ENCODE peak calls at places on chromosomes 2 and 18, in ten cellular contexts. G is hepatocyte, C is body of pancreas, J is IMR-90, A is Peyer's patch, W is right lobe of liver, X is testis, U is neuronal stem cell, Q is thyroid gland, Z is DND-41. I is an unnamed sample. For H3K4me1, the result is how much of the 10 kb centered on the place peaks cover.

GRCh38 chr2:84805250-84805917 is 75.5 kb downstream of the TRABD2A start:
- DNase-seq in G (no peak), C (no peak), J (peak), A (no peak), W (no peak), X (no peak), U (no peak), Q (no peak), Z (no peak), I (no peak)

GRCh38 chr2:113705982-113706523 is 50.4 kb downstream of the SLC35F5 start:
- DNase-seq in G (no peak), C (no peak), J (no peak), A (no peak), W (no peak), X (peak), U (no peak), Q (no peak), Z (no peak), I (no peak)

GRCh38 chr2:113240150-113240914 is 38.4 kb downstream of the PAX8 start:
- DNase-seq in G (peak), C (peak), J (peak), A (peak), W (peak), X (peak), U (no peak), Q (peak), Z (no peak), I (no peak)

GRCh38 chr18:70553245-70553960 is 264.6 kb downstream of the SOCS6 start:
- DNase-seq in G (no peak), C (no peak), J (no peak), A (no peak), W (no peak), X (no peak), U (no peak), Q (no peak), Z (no peak), I (no peak)

GRCh38 chr2:123839326-123839725 is 185.8 kb upstream of the CNTNAP5 start:
- DNase-seq in G (no peak), C (no peak), J (no peak), A (no peak), W (no peak), X (no peak), U (no peak), Q (no peak), Z (no peak), I (no peak)

GRCh38 chr18:78762753-78763152 is 216.9 kb upstream of the SALL3 start:
- DNase-seq in G (no peak), C (no peak), J (no peak), A (no peak), W (no peak), X (no peak), U (no peak), Q (no peak), Z (no peak), I (no peak)

GRCh38 chr2:220783651-220784050 is 788.5 kb downstream of the EPHA4 start:
- DNase-seq in G (no peak), C (no peak), J (no peak), A (no peak), W (no peak), X (no peak), U (no peak), Q (no peak), Z (no peak), I (no peak)

GRCh38 chr2:217338306-217338916 is 478.5 kb upstream of the TNP1 start:
- DNase-seq in G (no peak), C (no peak), J (peak), A (no peak), W (no peak), X (no peak), U (no peak), Q (no peak), Z (no peak), I (no peak)

GRCh38 chr2:118386636-118387302 is 298.5 kb downstream of the INSIG2 start:
- DNase-seq in G (no peak), C (no peak), J (peak), A (no peak), W (no peak), X (no peak), U (no peak), Q (no peak), Z (no peak), I (no peak)

GRCh38 chr2:211391206-211391605 is 834.8 kb downstream of the CPS1 start:
- DNase-seq in G (no peak), C (no peak), J (no peak), A (no peak), W (no peak), X (no peak), U (peak), Q (no peak), Z (no peak), I (no peak)

GRCh38 chr2:112494839-112495238 is 12.9 kb downstream of the TTL start:
- DNase-seq in G (no peak), C (no peak), J (no peak), A (no peak), W (no peak), X (no peak), U (no peak), Q (no peak), Z (no peak), I (no peak)

GRCh38 chr18:75213610-75214009 is 3.0 kb downstream of the TSHZ1 start:
- DNase-seq in G (no peak), C (no peak), J (peak), A (no peak), W (no peak), X (no peak), U (no peak), Q (no peak), Z (no peak), I (no peak)
- H3K27ac ChIP-seq in G (peak), C (peak), J (no peak), A (no peak), W (peak), X (peak), U (no peak), Q (peak), Z (no peak), I (no peak)

GRCh38 chr2:237982039-237982725 is 15.4 kb downstream of the UBE2F start:
- DNase-seq in G (no peak), C (no peak), J (no peak), A (no peak), W (no peak), X (no peak), U (no peak), Q (peak), Z (no peak), I (no peak)
- H3K4me1 ChIP-seq in G (under half), C (under half), J (under half), A (under half), W (under half), X (under half), U (under half), Q (under half), Z (under half), I (under half)

GRCh38 chr2:36270758-36271157 is 84.8 kb upstream of the CRIM1 start:
- DNase-seq in G (no peak), C (no peak), J (no peak), A (no peak), W (no peak), X (no peak), U (peak), Q (no peak), Z (no peak), I (no peak)
- H3K27ac ChIP-seq in G (no peak), C (no peak), J (no peak), A (no peak), W (no peak), X (no peak), U (no peak), Q (no peak), Z (no peak), I (no peak)

DNA sequence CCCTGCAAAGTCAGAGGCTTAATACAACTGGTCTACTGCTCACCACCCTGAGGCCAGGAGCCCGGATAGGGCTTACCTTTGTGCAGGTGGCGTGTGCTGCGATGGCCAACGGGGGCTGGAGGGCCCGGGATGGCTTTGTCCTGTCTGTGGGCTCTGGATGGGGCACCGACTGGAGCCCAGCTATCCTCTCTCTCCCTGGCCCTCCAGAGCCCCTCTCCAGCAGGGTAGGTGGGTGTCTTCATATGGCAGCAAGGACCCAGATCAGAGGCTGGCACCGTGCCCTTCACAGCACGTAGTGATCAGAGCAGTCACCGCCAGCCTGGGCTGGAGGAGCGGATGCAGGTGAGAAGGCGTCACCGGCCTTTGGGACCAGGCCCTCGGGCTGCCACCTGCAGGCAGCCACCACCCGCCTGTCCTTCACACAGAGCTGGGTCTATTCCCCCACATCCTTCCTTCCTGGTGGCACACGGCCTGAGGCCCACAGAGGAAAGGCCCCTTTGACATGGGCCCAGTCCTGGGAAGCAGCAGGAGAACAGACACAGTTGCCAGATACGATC is 232.1 kb downstream of the EIPR1 start:
- DNase-seq in G (no peak), C (no peak), J (no peak), A (no peak), W (no peak), X (no peak), U (no peak), Q (no peak), Z (no peak), I (no peak)
- H3K4me1 ChIP-seq in G (under half), C (under half), J (under half), A (under half), W (under half), X (under half), U (under half), Q (under half), Z (under half), I (under half)